ENCODE peak calls at places on chromosomes 16 and 17, in five cellular contexts. J is kidney, Y is mucosa of descending colon, K is right cardiac atrium, R is mammary epithelial cell. V is an unnamed sample.

GRCh38 chr17:40358323-40359038 is 6.1 kb downstream of the GJD3 start:
- DNase-seq in R (peak; percentile 70), Y (peak; percentile 93), J (peak; percentile 95), K (peak; percentile 95), V (peak; percentile 93)

GRCh38 chr17:44536090-44536960 is 21.0 kb upstream of the FZD2 start:
- DNase-seq in Y (no peak), J (no peak), K (peak; percentile 68), R (no peak), V (no peak)

GRCh38 chr17:10628756-10629155 is 28.4 kb downstream of the MYH3 start:
- DNase-seq in K (no peak), Y (no peak), J (no peak), R (no peak), V (no peak)

GRCh38 chr17:7017827-7018200 is 5.0 kb upstream of the BCL6B start:
- DNase-seq in R (no peak), Y (peak; percentile 35), J (peak; percentile 60), K (peak; percentile 61), V (no peak)

GRCh38 chr17:42118545-42118944 is 2.6 kb downstream of the KAT2A start:
- DNase-seq in K (no peak), J (no peak), R (peak; percentile 21), Y (no peak), V (no peak)

GRCh38 chr17:16040710-16041251 is 41.2 kb downstream of the TTC19 start:
- DNase-seq in Y (no peak), R (no peak), K (no peak), J (no peak), V (no peak)

GRCh38 chr16:70634861-70635260 is 11.5 kb upstream of the IL34 start:
- DNase-seq in R (no peak), J (no peak), K (no peak), Y (no peak), V (no peak)

GRCh38 chr16:55508941-55509920 is at the start of gene LPCAT2:
- DNase-seq in J (peak; percentile 92), Y (peak; percentile 92), R (peak; percentile 84), K (peak; percentile 96), V (peak; percentile 95)

DNA sequence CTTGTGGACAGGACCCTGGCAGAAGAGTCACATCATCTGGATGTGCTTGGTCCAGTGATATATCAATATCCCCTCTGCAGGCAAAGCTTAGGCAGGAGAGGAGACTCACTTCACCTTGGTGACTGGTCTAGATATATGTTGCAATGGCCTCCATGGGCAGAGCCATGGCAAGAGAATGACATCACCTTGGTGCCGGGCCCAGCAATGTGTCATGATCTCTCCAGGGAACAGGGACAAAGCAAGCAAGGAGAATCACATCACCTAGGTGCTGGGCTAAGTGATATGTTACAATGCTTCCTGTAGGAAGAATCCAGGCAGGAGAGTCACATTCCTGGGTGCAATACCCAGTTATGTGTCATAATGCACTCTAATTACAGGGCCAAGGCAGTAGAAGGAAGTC is 2106.2 kb downstream of the TP53TG3F start:
- DNase-seq in J (no peak), R (no peak), Y (no peak), K (no peak), V (no peak)
- H3K9me3 ChIP-seq in J (no peaks in the 10 kb centered on the region), R (peaks cover 9% of the 10 kb centered on the region), Y (peaks cover 65% of the 10 kb centered on the region), K (no peaks in the 10 kb centered on the region), V (no peaks in the 10 kb centered on the region)

DNA sequence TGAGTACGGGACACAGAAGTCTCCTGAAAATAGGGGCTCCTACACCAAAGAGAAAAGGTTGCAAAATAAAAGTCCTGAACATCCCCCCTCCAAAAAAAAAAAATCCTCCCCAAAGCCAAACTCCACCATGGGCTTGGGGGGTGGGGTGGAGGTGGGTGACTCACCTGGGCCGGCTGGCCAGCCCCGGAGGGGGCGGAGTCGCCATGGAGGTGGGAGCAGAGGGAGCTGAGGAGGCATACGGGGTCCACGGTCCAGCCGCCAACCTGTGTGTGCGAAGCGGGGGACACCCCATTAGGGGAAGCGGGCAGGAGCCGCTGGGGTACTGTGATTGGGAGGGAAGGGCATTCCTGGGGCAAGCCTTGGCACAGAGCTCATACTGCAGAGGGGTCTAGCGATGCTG is 31.0 kb downstream of the SRCIN1 start:
- DNase-seq in Y (no peak), R (no peak), K (peak; percentile 39), J (peak; percentile 70), V (no peak)
- H3K4me3 ChIP-seq in Y (no peak overlapping the region), R (no peak overlapping the region), K (no peak overlapping the region), J (no peak overlapping the region), V (no peak overlapping the region)

DNA sequence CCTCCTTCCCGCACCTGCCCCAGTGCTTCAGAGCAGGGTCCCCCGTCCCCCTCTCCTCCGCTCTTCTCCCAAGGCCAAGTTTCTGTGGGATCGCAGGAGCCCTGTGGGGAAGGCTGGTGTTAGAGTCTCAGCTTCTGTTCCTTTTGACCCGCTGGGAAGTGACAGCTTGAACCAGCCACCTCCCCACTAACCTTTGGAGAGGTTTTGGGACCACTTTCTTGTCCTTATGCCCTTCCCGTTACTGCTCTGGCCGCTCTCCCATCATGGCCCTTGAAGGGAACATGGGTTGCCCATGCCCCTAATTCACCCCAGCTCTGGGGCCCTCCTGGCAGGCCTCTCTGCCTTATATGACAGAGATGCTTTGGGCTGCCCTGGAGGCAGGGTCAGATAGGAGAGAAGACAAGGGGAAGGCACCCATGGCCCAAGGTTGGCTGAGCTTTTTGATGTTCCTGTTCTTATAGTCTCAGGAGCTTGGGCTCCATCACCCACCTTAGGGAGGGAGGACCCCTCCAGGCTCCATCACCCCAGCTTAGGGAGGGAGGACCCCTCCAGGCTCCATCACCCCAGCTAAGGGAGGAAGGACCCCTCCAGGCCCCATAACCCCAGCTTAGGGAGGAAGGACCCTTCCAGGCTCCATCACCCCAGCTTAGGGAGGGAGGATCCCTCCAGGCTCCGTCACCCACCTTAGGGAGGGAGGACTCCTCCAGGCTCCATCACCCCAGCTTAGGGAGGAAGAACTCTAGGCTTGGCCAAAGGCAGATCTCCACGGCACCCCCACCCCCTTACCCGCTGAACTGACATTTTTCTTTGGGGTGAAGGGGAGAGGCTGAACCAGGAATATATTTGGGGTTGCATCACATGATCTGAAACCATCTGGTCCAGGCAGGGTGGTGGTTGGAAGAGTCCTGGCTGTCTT is 45.0 kb downstream of the NT5M start:
- DNase-seq in R (no peak), Y (no peak), J (no peak), K (no peak), V (peak; percentile 48)
- H3K9me3 ChIP-seq in R (no peaks in the 10 kb centered on the region), Y (no peaks in the 10 kb centered on the region), J (no peaks in the 10 kb centered on the region), K (no peaks in the 10 kb centered on the region), V (no peaks in the 10 kb centered on the region)

GRCh38 chr17:49229076-49229804 is 1.3 kb downstream of the PHOSPHO1 start:
- DNase-seq in R (no peak), K (no peak), J (no peak), Y (no peak), V (no peak)
- H3K4me3 ChIP-seq in R (no peak overlapping the region), K (peak overlapping the region; percentile 63), J (no peak overlapping the region), Y (no peak overlapping the region), V (no peak overlapping the region)

GRCh38 chr16:35252356-35252936 is 1793.0 kb downstream of the TP53TG3F start:
- DNase-seq in Y (no peak), R (no peak), K (no peak), J (no peak), V (no peak)

GRCh38 chr16:35255816-35256215 is 1796.4 kb downstream of the TP53TG3F start:
- DNase-seq in K (no peak), Y (no peak), R (no peak), J (no peak), V (no peak)

GRCh38 chr16:35255186-35255803 is 1795.9 kb downstream of the TP53TG3F start:
- DNase-seq in K (no peak), R (no peak), Y (no peak), J (no peak), V (no peak)

GRCh38 chr16:35258381-35258780 is 1799.0 kb downstream of the TP53TG3F start:
- DNase-seq in K (no peak), R (no peak), J (no peak), Y (no peak), V (no peak)
- H3K9me3 ChIP-seq in K (no peaks in the 10 kb centered on the region), R (peaks cover 6% of the 10 kb centered on the region), J (no peaks in the 10 kb centered on the region), Y (peaks cover 51% of the 10 kb centered on the region), V (no peaks in the 10 kb centered on the region)

DNA sequence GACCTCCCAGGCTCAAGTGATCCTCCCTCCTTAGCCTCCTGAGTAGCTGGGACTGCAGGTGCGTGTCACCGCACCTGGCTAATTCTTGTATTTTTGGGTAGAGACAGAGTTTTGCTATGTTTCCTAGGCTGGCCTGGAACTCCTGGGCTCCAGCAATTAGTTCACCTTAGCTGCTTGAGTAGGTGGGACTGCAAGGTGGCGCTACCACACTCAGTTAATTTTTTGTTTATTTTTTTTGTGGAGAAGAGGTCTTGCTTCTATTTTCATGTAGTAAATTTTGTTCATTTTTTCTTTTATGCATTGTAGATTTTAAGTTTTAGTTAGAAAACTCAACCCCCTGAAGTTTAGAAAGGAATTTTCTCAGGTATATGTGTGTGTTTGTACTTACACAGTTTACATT is 21.7 kb downstream of the RNF135 start:
- DNase-seq in R (no peak), K (no peak), J (no peak), Y (no peak), V (no peak)
- H3K4me3 ChIP-seq in R (no peak overlapping the region), K (no peak overlapping the region), J (no peak overlapping the region), Y (no peak overlapping the region), V (no peak overlapping the region)

DNA sequence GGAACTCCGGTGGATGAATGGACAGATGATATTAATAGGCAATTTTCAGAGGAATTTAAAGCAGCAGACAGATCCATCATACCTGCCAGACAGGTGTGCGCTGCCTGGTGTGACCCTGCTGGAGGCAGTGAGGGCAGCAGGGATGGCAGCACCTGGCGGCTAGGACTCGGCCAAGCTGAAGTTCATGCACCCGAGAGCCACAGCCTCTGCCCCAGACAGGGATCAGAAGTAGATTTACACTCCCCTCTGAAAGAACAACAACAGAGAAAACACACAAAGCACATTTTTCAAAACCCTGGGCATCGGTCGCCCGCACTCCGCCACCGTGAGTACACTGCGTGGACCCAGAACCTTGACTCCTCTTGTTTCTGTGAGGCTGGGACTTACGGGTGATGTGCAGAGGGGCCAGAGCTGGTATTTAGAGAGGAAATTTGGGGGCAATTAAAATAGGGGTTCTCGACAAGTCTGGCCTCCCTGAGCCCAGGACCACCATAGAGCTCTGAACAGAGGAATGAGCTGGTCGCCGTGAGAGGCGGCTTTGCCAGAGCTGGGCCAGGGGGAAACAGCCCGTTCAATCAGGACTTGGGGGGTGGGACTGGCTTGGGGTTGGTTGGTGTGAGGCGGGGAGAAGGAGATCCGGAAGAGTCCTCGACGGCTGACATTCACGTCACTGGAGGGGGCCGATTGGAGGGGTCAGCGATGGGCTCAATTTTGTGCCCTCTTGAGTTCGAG is 101.0 kb downstream of the METRNL start:
- DNase-seq in R (no peak), Y (no peak), J (no peak), K (no peak), V (no peak)
- H3K9me3 ChIP-seq in R (no peaks in the 10 kb centered on the region), Y (no peaks in the 10 kb centered on the region), J (no peaks in the 10 kb centered on the region), K (no peaks in the 10 kb centered on the region), V (no peaks in the 10 kb centered on the region)